ENCODE peak calls at places on chromosome 17, in six cellular contexts. One of them, this sample, is unnamed.

GRCh38 chr17:8120520-8121443 is 2.5 kb upstream of the ALOXE3 start:
- DNase-seq in progenitor cell of endocrine pancreas: peak; percentile 50
- DNase-seq in left ventricle myocardium inferior: no peak
- DNase-seq in RWPE1: peak; percentile 83
- DNase-seq in AG04450: no peak
- DNase-seq in cardiac fibroblast: peak; percentile 75
- DNase-seq in this sample: peak; percentile 92

GRCh38 chr17:15946611-15947120 is 1.7 kb downstream of the ADORA2B start:
- DNase-seq in progenitor cell of endocrine pancreas: no peak
- DNase-seq in left ventricle myocardium inferior: no peak
- DNase-seq in RWPE1: peak; percentile 39
- DNase-seq in AG04450: no peak
- DNase-seq in cardiac fibroblast: peak; percentile 40
- DNase-seq in this sample: no peak

GRCh38 chr17:72510454-72511016 is 389.7 kb downstream of the SOX9 start:
- DNase-seq in progenitor cell of endocrine pancreas: no peak
- DNase-seq in left ventricle myocardium inferior: no peak
- DNase-seq in RWPE1: no peak
- DNase-seq in AG04450: no peak
- DNase-seq in cardiac fibroblast: peak; percentile 42
- DNase-seq in this sample: no peak

GRCh38 chr17:51439395-51440229 is 179.3 kb downstream of the UTP18 start:
- DNase-seq in progenitor cell of endocrine pancreas: no peak
- DNase-seq in left ventricle myocardium inferior: no peak
- DNase-seq in RWPE1: peak; percentile 73
- DNase-seq in AG04450: no peak
- DNase-seq in cardiac fibroblast: no peak
- DNase-seq in this sample: no peak

GRCh38 chr17:82619641-82620040 is 28.6 kb downstream of the WDR45B start:
- DNase-seq in progenitor cell of endocrine pancreas: no peak
- DNase-seq in left ventricle myocardium inferior: no peak
- DNase-seq in RWPE1: no peak
- DNase-seq in AG04450: no peak
- DNase-seq in cardiac fibroblast: no peak
- DNase-seq in this sample: no peak

GRCh38 chr17:38981640-38982039 is 14.4 kb upstream of the FBXO47 start:
- DNase-seq in progenitor cell of endocrine pancreas: no peak
- DNase-seq in left ventricle myocardium inferior: no peak
- DNase-seq in RWPE1: no peak
- DNase-seq in AG04450: no peak
- DNase-seq in cardiac fibroblast: peak; percentile 27
- DNase-seq in this sample: no peak

GRCh38 chr17:66123163-66123562 is 68.8 kb downstream of the CEP112 start:
- DNase-seq in progenitor cell of endocrine pancreas: no peak
- DNase-seq in left ventricle myocardium inferior: no peak
- DNase-seq in RWPE1: no peak
- DNase-seq in AG04450: no peak
- DNase-seq in cardiac fibroblast: peak; percentile 39
- DNase-seq in this sample: no peak

GRCh38 chr17:49848739-49849138 is 870 bp upstream of the TAC4 start:
- DNase-seq in progenitor cell of endocrine pancreas: no peak
- DNase-seq in left ventricle myocardium inferior: no peak
- DNase-seq in RWPE1: no peak
- DNase-seq in AG04450: no peak
- DNase-seq in cardiac fibroblast: no peak
- DNase-seq in this sample: no peak

GRCh38 chr17:4956493-4957061 is 5.7 kb downstream of the ENO3 start:
- DNase-seq in progenitor cell of endocrine pancreas: no peak
- DNase-seq in left ventricle myocardium inferior: no peak
- DNase-seq in RWPE1: no peak
- DNase-seq in AG04450: no peak
- DNase-seq in cardiac fibroblast: no peak
- DNase-seq in this sample: no peak

GRCh38 chr17:7590743-7591142 is 849 bp upstream of the SOX15 start:
- DNase-seq in progenitor cell of endocrine pancreas: no peak
- DNase-seq in left ventricle myocardium inferior: no peak
- DNase-seq in RWPE1: peak; percentile 75
- DNase-seq in AG04450: no peak
- DNase-seq in cardiac fibroblast: no peak
- DNase-seq in this sample: no peak

GRCh38 chr17:32497431-32498205 is 10.8 kb downstream of the CDK5R1 start:
- DNase-seq in progenitor cell of endocrine pancreas: no peak
- DNase-seq in left ventricle myocardium inferior: no peak
- DNase-seq in RWPE1: no peak
- DNase-seq in AG04450: no peak
- DNase-seq in cardiac fibroblast: no peak
- DNase-seq in this sample: no peak

GRCh38 chr17:49193513-49194296 is 16.7 kb downstream of the GNGT2 start:
- DNase-seq in progenitor cell of endocrine pancreas: no peak
- DNase-seq in left ventricle myocardium inferior: no peak
- DNase-seq in RWPE1: peak; percentile 20
- DNase-seq in AG04450: no peak
- DNase-seq in cardiac fibroblast: peak; percentile 71
- DNase-seq in this sample: peak; percentile 65

GRCh38 chr17:9982159-9982558 is 77.1 kb upstream of the RCVRN start:
- DNase-seq in progenitor cell of endocrine pancreas: no peak
- DNase-seq in left ventricle myocardium inferior: no peak
- DNase-seq in RWPE1: peak; percentile 23
- DNase-seq in AG04450: no peak
- DNase-seq in cardiac fibroblast: no peak
- DNase-seq in this sample: no peak

GRCh38 chr17:57516290-57517215 is 228.5 kb downstream of the CCDC182 start:
- DNase-seq in progenitor cell of endocrine pancreas: no peak
- DNase-seq in left ventricle myocardium inferior: no peak
- DNase-seq in RWPE1: no peak
- DNase-seq in AG04450: no peak
- DNase-seq in cardiac fibroblast: no peak
- DNase-seq in this sample: no peak

GRCh38 chr17:50845260-50846147 is 10.1 kb downstream of the WFIKKN2 start:
- DNase-seq in progenitor cell of endocrine pancreas: no peak
- DNase-seq in left ventricle myocardium inferior: no peak
- DNase-seq in RWPE1: no peak
- DNase-seq in AG04450: no peak
- DNase-seq in cardiac fibroblast: no peak
- DNase-seq in this sample: no peak

GRCh38 chr17:38920374-38921291 is 4.8 kb upstream of the LASP1NB start:
- DNase-seq in progenitor cell of endocrine pancreas: no peak
- DNase-seq in left ventricle myocardium inferior: no peak
- DNase-seq in RWPE1: no peak
- DNase-seq in AG04450: no peak
- DNase-seq in cardiac fibroblast: no peak
- DNase-seq in this sample: no peak

GRCh38 chr17:50367401-50367800 is 5.6 kb downstream of the MRPL27 start:
- DNase-seq in progenitor cell of endocrine pancreas: no peak
- DNase-seq in left ventricle myocardium inferior: no peak
- DNase-seq in RWPE1: no peak
- DNase-seq in AG04450: no peak
- DNase-seq in cardiac fibroblast: no peak
- DNase-seq in this sample: no peak

GRCh38 chr17:7851438-7852261 is 3.2 kb upstream of the TMEM88 start:
- DNase-seq in progenitor cell of endocrine pancreas: peak; percentile 89
- DNase-seq in left ventricle myocardium inferior: peak; percentile 88
- DNase-seq in RWPE1: peak; percentile 83
- DNase-seq in AG04450: no peak
- DNase-seq in cardiac fibroblast: peak; percentile 91
- DNase-seq in this sample: no peak

GRCh38 chr17:82862191-82862590 is 22.4 kb upstream of the ZNF750 start:
- DNase-seq in progenitor cell of endocrine pancreas: no peak
- DNase-seq in left ventricle myocardium inferior: no peak
- DNase-seq in RWPE1: no peak
- DNase-seq in AG04450: no peak
- DNase-seq in cardiac fibroblast: no peak
- DNase-seq in this sample: no peak

GRCh38 chr17:3754458-3755334 is 31.0 kb downstream of the HASPIN start:
- DNase-seq in progenitor cell of endocrine pancreas: peak; percentile 99
- DNase-seq in left ventricle myocardium inferior: no peak
- DNase-seq in RWPE1: peak; percentile 95
- DNase-seq in AG04450: no peak
- DNase-seq in cardiac fibroblast: no peak
- DNase-seq in this sample: peak; percentile 99

GRCh38 chr17:79918581-79919163 is 79.4 kb upstream of the CBX4 start:
- DNase-seq in progenitor cell of endocrine pancreas: no peak
- DNase-seq in left ventricle myocardium inferior: no peak
- DNase-seq in RWPE1: no peak
- DNase-seq in AG04450: no peak
- DNase-seq in cardiac fibroblast: no peak
- DNase-seq in this sample: no peak

GRCh38 chr17:13462673-13463124 is 139.0 kb downstream of the HS3ST3A1 start:
- DNase-seq in progenitor cell of endocrine pancreas: no peak
- DNase-seq in left ventricle myocardium inferior: no peak
- DNase-seq in RWPE1: no peak
- DNase-seq in AG04450: no peak
- DNase-seq in cardiac fibroblast: no peak
- DNase-seq in this sample: no peak

GRCh38 chr17:16013943-16014407 is 14.4 kb downstream of the TTC19 start:
- DNase-seq in progenitor cell of endocrine pancreas: no peak
- DNase-seq in left ventricle myocardium inferior: no peak
- DNase-seq in RWPE1: peak; percentile 64
- DNase-seq in AG04450: peak; percentile 59
- DNase-seq in cardiac fibroblast: peak; percentile 83
- DNase-seq in this sample: peak; percentile 55

GRCh38 chr17:28725166-28725659 is 820 bp downstream of the TLCD1 start:
- DNase-seq in progenitor cell of endocrine pancreas: no peak
- DNase-seq in left ventricle myocardium inferior: no peak
- DNase-seq in RWPE1: no peak
- DNase-seq in AG04450: no peak
- DNase-seq in cardiac fibroblast: peak; percentile 54
- DNase-seq in this sample: no peak
- TF ChIP-seq CTCF in progenitor cell of endocrine pancreas: peak; percentile 16
- TF ChIP-seq CTCF in left ventricle myocardium inferior: no peak
- TF ChIP-seq CTCF in RWPE1: no peak
- TF ChIP-seq CTCF in AG04450: peak; percentile 26
- TF ChIP-seq CTCF in cardiac fibroblast: no peak
- TF ChIP-seq CTCF in this sample: peak; percentile 25

GRCh38 chr17:75181608-75182318 is 996 bp downstream of the SUMO2 start:
- DNase-seq in progenitor cell of endocrine pancreas: no peak
- DNase-seq in left ventricle myocardium inferior: peak; percentile 17
- DNase-seq in RWPE1: no peak
- DNase-seq in AG04450: no peak
- DNase-seq in cardiac fibroblast: no peak
- DNase-seq in this sample: no peak

GRCh38 chr17:75182319-75182568 is 515 bp downstream of the SUMO2 start:
- DNase-seq in progenitor cell of endocrine pancreas: peak; percentile 16
- DNase-seq in left ventricle myocardium inferior: no peak
- DNase-seq in RWPE1: no peak
- DNase-seq in AG04450: no peak
- DNase-seq in cardiac fibroblast: no peak
- DNase-seq in this sample: no peak

GRCh38 chr17:75183999-75184884 is 1.5 kb upstream of the SUMO2 start:
- DNase-seq in progenitor cell of endocrine pancreas: no peak
- DNase-seq in left ventricle myocardium inferior: no peak
- DNase-seq in RWPE1: no peak
- DNase-seq in AG04450: no peak
- DNase-seq in cardiac fibroblast: no peak
- DNase-seq in this sample: no peak

GRCh38 chr17:75181110-75181509 is 1.6 kb downstream of the SUMO2 start:
- DNase-seq in progenitor cell of endocrine pancreas: no peak
- DNase-seq in left ventricle myocardium inferior: no peak
- DNase-seq in RWPE1: no peak
- DNase-seq in AG04450: no peak
- DNase-seq in cardiac fibroblast: no peak
- DNase-seq in this sample: no peak

GRCh38 chr17:75182569-75183436 is at the start of gene SUMO2:
- DNase-seq in progenitor cell of endocrine pancreas: peak; percentile 91
- DNase-seq in left ventricle myocardium inferior: peak; percentile 95
- DNase-seq in RWPE1: peak; percentile 98
- DNase-seq in AG04450: peak; percentile 89
- DNase-seq in cardiac fibroblast: peak; percentile 98
- DNase-seq in this sample: peak; percentile 71
- TF ChIP-seq CTCF in progenitor cell of endocrine pancreas: no peak
- TF ChIP-seq CTCF in left ventricle myocardium inferior: peak; percentile 63
- TF ChIP-seq CTCF in RWPE1: peak; percentile 25
- TF ChIP-seq CTCF in AG04450: peak; percentile 36
- TF ChIP-seq CTCF in cardiac fibroblast: no peak
- TF ChIP-seq CTCF in this sample: no peak

DNA sequence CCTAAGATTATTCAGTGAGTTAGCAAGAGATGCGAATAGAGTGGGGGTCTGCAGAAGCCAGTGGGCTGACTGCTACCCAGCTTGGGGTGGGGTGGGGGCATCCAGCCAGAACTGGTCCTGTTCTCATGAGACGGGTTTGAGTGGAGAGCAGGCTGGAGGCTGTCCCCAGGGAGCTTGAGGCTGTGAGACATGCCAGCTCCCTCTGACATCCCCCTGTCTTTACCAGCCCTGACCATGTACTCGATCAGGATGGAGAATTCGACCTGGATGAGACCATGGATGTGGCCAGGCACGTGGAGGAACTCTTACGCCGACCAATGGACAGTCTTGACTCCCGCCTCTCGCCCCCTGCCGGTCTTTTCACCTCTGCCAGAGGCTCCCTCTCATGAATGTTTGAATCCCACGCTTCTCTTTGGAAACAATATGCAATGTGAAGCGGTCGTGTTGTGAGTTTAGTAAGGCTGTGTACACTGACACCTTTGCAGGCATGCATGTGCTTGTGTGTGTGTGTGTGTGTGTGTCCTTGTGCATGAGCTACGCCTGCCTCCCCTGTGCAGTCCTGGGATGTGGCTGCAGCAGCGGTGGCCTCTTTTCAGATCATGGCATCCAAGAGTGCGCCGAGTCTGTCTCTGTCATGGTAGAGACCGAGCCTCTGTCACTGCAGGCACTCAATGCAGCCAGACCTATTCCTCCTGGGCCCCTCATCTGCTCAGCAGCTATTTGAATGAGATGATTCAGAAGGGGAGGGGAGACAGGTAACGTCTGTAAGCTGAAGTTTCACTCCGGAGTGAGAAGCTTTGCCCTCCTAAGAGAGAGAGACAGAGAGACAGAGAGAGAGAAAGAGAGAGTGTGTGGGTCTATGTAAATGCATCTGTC is 22.2 kb downstream of the STAT5A start:
- DNase-seq in progenitor cell of endocrine pancreas: no peak
- DNase-seq in left ventricle myocardium inferior: no peak
- DNase-seq in RWPE1: no peak
- DNase-seq in AG04450: no peak
- DNase-seq in cardiac fibroblast: no peak
- DNase-seq in this sample: no peak
- TF ChIP-seq CTCF in progenitor cell of endocrine pancreas: no peak
- TF ChIP-seq CTCF in left ventricle myocardium inferior: no peak
- TF ChIP-seq CTCF in RWPE1: no peak
- TF ChIP-seq CTCF in AG04450: peak; percentile 3
- TF ChIP-seq CTCF in cardiac fibroblast: no peak
- TF ChIP-seq CTCF in this sample: no peak

GRCh38 chr17:30160419-30161172 is 44.0 kb downstream of the NSRP1 start:
- DNase-seq in progenitor cell of endocrine pancreas: no peak
- DNase-seq in left ventricle myocardium inferior: no peak
- DNase-seq in RWPE1: no peak
- DNase-seq in AG04450: no peak
- DNase-seq in cardiac fibroblast: no peak
- DNase-seq in this sample: no peak

GRCh38 chr17:30170415-30170987 is 53.9 kb downstream of the NSRP1 start:
- DNase-seq in progenitor cell of endocrine pancreas: no peak
- DNase-seq in left ventricle myocardium inferior: no peak
- DNase-seq in RWPE1: peak; percentile 11
- DNase-seq in AG04450: no peak
- DNase-seq in cardiac fibroblast: no peak
- DNase-seq in this sample: no peak

GRCh38 chr17:30164531-30164930 is 47.9 kb downstream of the NSRP1 start:
- DNase-seq in progenitor cell of endocrine pancreas: no peak
- DNase-seq in left ventricle myocardium inferior: no peak
- DNase-seq in RWPE1: no peak
- DNase-seq in AG04450: no peak
- DNase-seq in cardiac fibroblast: no peak
- DNase-seq in this sample: no peak

GRCh38 chr17:30161601-30162000 is 45.0 kb downstream of the NSRP1 start:
- DNase-seq in progenitor cell of endocrine pancreas: no peak
- DNase-seq in left ventricle myocardium inferior: no peak
- DNase-seq in RWPE1: no peak
- DNase-seq in AG04450: no peak
- DNase-seq in cardiac fibroblast: peak; percentile 10
- DNase-seq in this sample: no peak

GRCh38 chr17:30165960-30166359 is 49.3 kb downstream of the NSRP1 start:
- DNase-seq in progenitor cell of endocrine pancreas: no peak
- DNase-seq in left ventricle myocardium inferior: no peak
- DNase-seq in RWPE1: no peak
- DNase-seq in AG04450: no peak
- DNase-seq in cardiac fibroblast: no peak
- DNase-seq in this sample: no peak
- TF ChIP-seq CTCF in progenitor cell of endocrine pancreas: no peak
- TF ChIP-seq CTCF in left ventricle myocardium inferior: no peak
- TF ChIP-seq CTCF in RWPE1: no peak
- TF ChIP-seq CTCF in AG04450: no peak
- TF ChIP-seq CTCF in cardiac fibroblast: no peak
- TF ChIP-seq CTCF in this sample: no peak

This sample was measured in keratinocyte.